ENCODE peak calls at places on chromosome 1, in seven cellular contexts. P is AG04450; W is CD4-positive, CD25-positive, alpha-beta regulatory T cell; Q is activated CD8-positive, alpha-beta memory T cell treated with anti-CD3 and anti-CD28 coated beads for 24 hours; G is T-helper 2 cell; I is Ammon's horn; Y is IMR-90. V is an unnamed sample.

GRCh38 chr1:155127672-155128468 is at the start of gene EFNA1:
- DNase-seq in W (peak), Y (no peak), G (peak), P (no peak), I (peak), Q (peak), V (no peak)

GRCh38 chr1:172442404-172442803 is 1.5 kb downstream of the PIGC start:
- DNase-seq in Q (no peak), P (no peak), Y (no peak), G (no peak), W (no peak), I (no peak), V (no peak)

GRCh38 chr1:112637257-112638108 is 17.9 kb downstream of the CAPZA1 start:
- DNase-seq in Y (peak), P (no peak), I (peak), W (no peak), Q (no peak), G (no peak), V (no peak)

GRCh38 chr1:205172729-205173366 is 38.7 kb downstream of the DSTYK start:
- DNase-seq in I (peak), Y (peak), W (no peak), P (peak), Q (no peak), G (no peak), V (no peak)

GRCh38 chr1:3944621-3944914 is 44.5 kb upstream of the C1orf174 start:
- DNase-seq in I (peak), W (no peak), G (no peak), Q (no peak), Y (no peak), P (no peak), V (no peak)

GRCh38 chr1:94953741-94954140 is 26.8 kb upstream of the CNN3 start:
- DNase-seq in Q (no peak), I (no peak), Y (peak), W (no peak), G (no peak), P (no peak), V (no peak)

GRCh38 chr1:38826262-38826661 is 33.3 kb downstream of the RRAGC start:
- DNase-seq in G (no peak), W (no peak), P (no peak), Q (no peak), Y (no peak), I (no peak), V (no peak)

GRCh38 chr1:59487335-59488031 is 190.6 kb downstream of the FGGY start:
- DNase-seq in Y (peak), P (no peak), Q (no peak), G (no peak), I (no peak), W (no peak), V (no peak)

GRCh38 chr1:175126347-175126746 is 58.7 kb downstream of the TNN start:
- DNase-seq in I (no peak), Q (no peak), W (no peak), P (no peak), Y (no peak), G (no peak), V (no peak)

GRCh38 chr1:39590546-39590945 is 14.0 kb upstream of the PABPC4 start:
- DNase-seq in G (no peak), W (no peak), Q (no peak), Y (peak), P (no peak), I (no peak), V (no peak)

GRCh38 chr1:9363061-9363471 is 70.4 kb downstream of the SPSB1 start:
- DNase-seq in I (peak), Y (no peak), G (no peak), W (no peak), Q (no peak), P (no peak), V (no peak)

GRCh38 chr1:69263982-69264381 is 303.7 kb upstream of the LRRC7 start:
- DNase-seq in W (no peak), G (no peak), Y (no peak), P (no peak), Q (no peak), I (peak), V (no peak)

GRCh38 chr1:170707959-170708666 is 44.2 kb downstream of the PRRX1 start:
- DNase-seq in Y (peak), P (peak), W (no peak), G (no peak), I (peak), Q (no peak), V (no peak)

GRCh38 chr1:231757759-231758158 is 131.2 kb downstream of the DISC1 start:
- DNase-seq in P (no peak), Y (no peak), I (no peak), W (no peak), Q (no peak), G (no peak), V (no peak)

GRCh38 chr1:93972341-93972740 is 63.1 kb upstream of the GCLM start:
- DNase-seq in Q (no peak), I (no peak), W (no peak), P (no peak), G (no peak), Y (no peak), V (no peak)

GRCh38 chr1:151520359-151520758 is 9.2 kb downstream of the CGN start:
- DNase-seq in Y (no peak), I (no peak), G (no peak), W (no peak), Q (no peak), P (no peak), V (no peak)

GRCh38 chr1:209490013-209490412 is 93.5 kb upstream of the CAMK1G start:
- DNase-seq in W (no peak), G (no peak), Q (no peak), Y (peak), P (no peak), I (peak), V (no peak)

GRCh38 chr1:1344672-1345361 is 4.4 kb downstream of the DVL1 start:
- DNase-seq in W (no peak), P (no peak), Q (peak), I (no peak), Y (peak), G (no peak), V (peak)

GRCh38 chr1:53585565-53585964 is 126.4 kb downstream of the DMRTB1 start:
- DNase-seq in Q (peak), Y (no peak), G (no peak), W (no peak), P (no peak), I (no peak), V (no peak)

GRCh38 chr1:9416506-9416905 is 122.8 kb upstream of the SLC25A33 start:
- DNase-seq in I (no peak), Q (no peak), P (no peak), Y (no peak), G (no peak), W (no peak), V (no peak)

GRCh38 chr1:182143825-182144661 is 82.5 kb upstream of the ZNF648 start:
- DNase-seq in Y (peak), W (no peak), G (no peak), P (no peak), I (peak), Q (no peak), V (no peak)

GRCh38 chr1:207649204-207649753 is 4.3 kb downstream of the CR1L start:
- DNase-seq in W (no peak), I (no peak), Q (no peak), P (no peak), Y (no peak), G (no peak), V (no peak)

GRCh38 chr1:228344631-228345072 is 62.0 kb downstream of the TRIM11 start:
- DNase-seq in Y (no peak), G (no peak), P (no peak), I (no peak), W (no peak), Q (no peak), V (no peak)

GRCh38 chr1:194104247-194104844 is 917.9 kb upstream of the B3GALT2 start:
- DNase-seq in W (no peak), G (no peak), P (no peak), I (no peak), Y (no peak), Q (no peak), V (no peak)

GRCh38 chr1:12159826-12160225 is 7.0 kb upstream of the TNFRSF1B start:
- DNase-seq in P (no peak), G (peak), Y (no peak), Q (no peak), W (peak), I (no peak), V (no peak)

GRCh38 chr1:112251766-112252506 is 144.1 kb upstream of the CTTNBP2NL start:
- DNase-seq in Y (peak), P (no peak), Q (no peak), G (no peak), W (no peak), I (no peak), V (no peak)

GRCh38 chr1:155105604-155106011 is 22.1 kb upstream of the EFNA1 start:
- DNase-seq in W (no peak), Q (no peak), P (no peak), G (no peak), I (no peak), Y (no peak), V (no peak)

GRCh38 chr1:54885863-54886723 is 902 bp downstream of the DHCR24 start:
- DNase-seq in Q (peak), G (no peak), P (no peak), Y (no peak), W (no peak), I (peak), V (no peak)

GRCh38 chr1:87058343-87058649 is 143.9 kb downstream of the HS2ST1 start:
- DNase-seq in Q (no peak), W (no peak), I (no peak), Y (peak), G (no peak), P (no peak), V (no peak)